ENCODE peak calls at places on chromosomes 4 and X, in five cellular contexts. C is cardiac fibroblast; E is CD8-positive, alpha-beta T cell; F is sigmoid colon; I is AG04450. N is an unnamed sample.

GRCh38 chr4:178611062-178611461 is 1168.8 kb upstream of the AGA start:
- DNase-seq in C (no peak), E (no peak), F (no peak), I (no peak), N (no peak)

GRCh38 chr4:14810121-14810520 is 192.2 kb upstream of the CPEB2 start:
- DNase-seq in C (no peak), E (no peak), F (no peak), I (no peak), N (no peak)

GRCh38 chr4:184096561-184097239 is 121.0 kb downstream of the ENPP6 start:
- DNase-seq in C (no peak), E (no peak), F (no peak), I (no peak), N (no peak)

GRCh38 chrX:101462892-101463291 is 22.4 kb upstream of the ARMCX4 start:
- DNase-seq in C (peak), E (no peak), F (no peak), I (no peak), N (no peak)

GRCh38 chrX:111652719-111653118 is 28.3 kb upstream of the ALG13 start:
- DNase-seq in C (no peak), E (no peak), F (no peak), I (no peak), N (no peak)

GRCh38 chr4:89248879-89249281 is 58.7 kb downstream of the GPRIN3 start:
- DNase-seq in C (no peak), E (no peak), F (no peak), I (no peak), N (no peak)

GRCh38 chr4:40630335-40631021 is 814 bp upstream of the RBM47 start:
- DNase-seq in C (no peak), E (no peak), F (peak), I (no peak), N (peak)

GRCh38 chrX:140477987-140478386 is 26.9 kb downstream of the SOX3 start:
- DNase-seq in C (no peak), E (no peak), F (no peak), I (no peak), N (no peak)

GRCh38 chr4:147975325-147975724 is 243.4 kb downstream of the ARHGAP10 start:
- DNase-seq in C (peak), E (no peak), F (no peak), I (no peak), N (no peak)

GRCh38 chrX:85611926-85612325 is 232.5 kb upstream of the POF1B start:
- DNase-seq in C (peak), E (no peak), F (no peak), I (no peak), N (no peak)

GRCh38 chrX:135543924-135544323 is 23.5 kb downstream of the INTS6L start:
- DNase-seq in C (no peak), E (no peak), F (no peak), I (no peak), N (no peak)

GRCh38 chr4:2930135-2930805 is 32.9 kb downstream of the NOP14 start:
- DNase-seq in C (no peak), E (no peak), F (no peak), I (no peak), N (peak)

GRCh38 chr4:182093947-182094346 is 149.3 kb upstream of the TENM3 start:
- DNase-seq in C (no peak), E (no peak), F (no peak), I (no peak), N (no peak)

GRCh38 chr4:40552536-40552935 is 77.1 kb downstream of the RBM47 start:
- DNase-seq in C (no peak), E (no peak), F (no peak), I (no peak), N (no peak)

GRCh38 chr4:25703731-25704388 is 48.2 kb downstream of the SLC34A2 start:
- DNase-seq in C (peak), E (no peak), F (no peak), I (no peak), N (no peak)

GRCh38 chrX:123859409-123859827 is 435 bp upstream of the XIAP start:
- DNase-seq in C (no peak), E (no peak), F (no peak), I (no peak), N (no peak)

GRCh38 chr4:123867910-123868587 is 471.5 kb downstream of the SPRY1 start:
- DNase-seq in C (peak), E (no peak), F (no peak), I (no peak), N (no peak)

GRCh38 chr4:169283114-169283509 is 12.4 kb upstream of the SH3RF1 start:
- DNase-seq in C (peak), E (no peak), F (no peak), I (peak), N (no peak)

GRCh38 chr4:26140150-26140898 is 180.5 kb upstream of the RBPJ start:
- DNase-seq in C (peak), E (no peak), F (peak), I (no peak), N (no peak)

GRCh38 chrX:1464282-1465131 is 11.8 kb upstream of the ASMTL start:
- DNase-seq in C (no peak), E (no peak), F (peak), I (no peak), N (peak)

GRCh38 chr4:40719008-40719623 is 30.6 kb upstream of the NSUN7 start:
- DNase-seq in C (peak), E (no peak), F (no peak), I (no peak), N (no peak)

GRCh38 chrX:3663576-3664290 is 49.7 kb downstream of the PRKX start:
- DNase-seq in C (no peak), E (no peak), F (no peak), I (no peak), N (peak)

DNA sequence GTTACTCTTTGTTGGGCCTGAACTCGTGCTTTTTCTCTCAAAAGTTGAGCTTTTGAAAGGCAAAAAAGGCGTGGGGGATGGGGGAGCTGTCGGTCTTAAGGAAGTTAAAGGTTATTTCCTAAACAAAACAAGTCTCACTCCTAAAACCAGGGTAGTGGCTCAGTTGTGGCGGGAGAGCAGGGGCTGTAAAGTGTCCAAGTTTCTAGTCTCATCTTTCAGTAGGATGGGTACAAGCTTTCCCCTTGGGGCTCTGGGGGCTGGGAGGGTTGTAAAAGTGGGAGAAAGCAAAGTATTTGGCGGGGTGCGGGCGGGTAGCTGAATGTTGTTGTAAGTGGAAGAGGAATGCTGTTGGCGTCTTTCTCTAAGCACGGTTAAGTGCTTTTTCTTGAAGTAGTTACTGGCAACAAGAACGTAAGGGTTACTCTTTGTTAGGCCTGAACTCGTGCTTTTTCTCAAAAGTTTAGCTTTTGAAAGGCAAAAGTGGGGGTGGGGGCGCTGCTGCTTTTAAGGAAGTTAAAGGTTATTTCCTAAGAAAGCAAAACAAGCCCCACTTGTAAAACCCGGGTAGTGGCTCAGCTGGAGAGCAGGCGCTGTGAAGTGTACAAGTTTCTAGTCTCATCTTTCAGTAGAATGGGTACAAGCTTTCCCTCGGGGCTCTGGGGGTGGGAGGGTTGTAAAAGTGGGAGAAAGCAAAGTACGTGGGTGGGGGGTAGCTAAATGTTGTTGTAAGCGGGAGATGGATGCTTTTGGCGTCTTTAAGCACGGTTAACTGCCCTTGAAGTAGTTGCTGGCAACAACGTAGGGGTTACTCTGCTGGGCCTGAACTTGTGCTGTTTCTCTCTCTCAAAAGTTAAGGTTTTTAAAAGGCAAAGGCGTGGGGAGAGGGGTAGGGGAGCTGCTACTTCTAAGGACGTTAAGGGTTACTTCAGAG is 1.1 kb upstream of the WDR1 start:
- DNase-seq in C (no peak), E (no peak), F (peak), I (no peak), N (no peak)
- H3K4me3 ChIP-seq in C (peak), E (peak), F (peak), I (peak), N (peak)

GRCh38 chrX:40304115-40304514 is 206.4 kb upstream of the BCOR start:
- DNase-seq in C (no peak), E (no peak), F (no peak), I (no peak), N (no peak)
- TF ChIP-seq CTCF in C (no peak), E (no peak), F (no peak), I (no peak), N (no peak)

DNA sequence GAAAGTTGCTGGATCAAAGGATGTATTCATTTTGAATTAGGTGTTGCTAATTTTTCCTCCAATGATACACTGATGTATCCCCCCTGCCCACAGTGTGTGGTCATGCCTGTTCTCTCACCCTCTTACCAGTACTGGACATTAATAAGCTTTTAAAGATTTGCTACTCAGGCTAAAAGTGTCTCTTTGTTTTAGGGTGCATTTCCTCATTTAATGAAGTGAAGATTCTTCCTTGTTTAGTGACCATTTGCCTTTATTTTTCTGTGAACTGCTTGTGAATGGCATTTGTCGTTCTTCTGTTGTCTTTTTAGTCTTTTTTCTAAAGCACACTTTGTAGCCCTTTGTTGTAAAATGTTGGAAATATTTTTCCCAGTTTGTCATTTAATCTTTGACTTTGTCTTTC is 5.0 kb downstream of the MSMO1 start:
- DNase-seq in C (no peak), E (no peak), F (no peak), I (no peak), N (no peak)
- H3K4me3 ChIP-seq in C (no peak), E (no peak), F (no peak), I (no peak), N (peak)

GRCh38 chr4:82642321-82642720 is 80.5 kb upstream of the TMEM150C start:
- DNase-seq in C (no peak), E (no peak), F (no peak), I (no peak), N (no peak)
- TF ChIP-seq CTCF in C (no peak), E (no peak), F (no peak), I (no peak), N (no peak)

GRCh38 chr4:8534129-8534528 is 46.1 kb upstream of the GPR78 start:
- DNase-seq in C (no peak), E (no peak), F (no peak), I (no peak), N (no peak)
- H3K4me3 ChIP-seq in C (no peak), E (no peak), F (no peak), I (peak), N (peak)

GRCh38 chr4:109816894-109817293 is 1.3 kb downstream of the GAR1 start:
- DNase-seq in C (no peak), E (no peak), F (no peak), I (no peak), N (no peak)
- TF ChIP-seq CTCF in C (no peak), E (no peak), F (no peak), I (no peak), N (no peak)

DNA sequence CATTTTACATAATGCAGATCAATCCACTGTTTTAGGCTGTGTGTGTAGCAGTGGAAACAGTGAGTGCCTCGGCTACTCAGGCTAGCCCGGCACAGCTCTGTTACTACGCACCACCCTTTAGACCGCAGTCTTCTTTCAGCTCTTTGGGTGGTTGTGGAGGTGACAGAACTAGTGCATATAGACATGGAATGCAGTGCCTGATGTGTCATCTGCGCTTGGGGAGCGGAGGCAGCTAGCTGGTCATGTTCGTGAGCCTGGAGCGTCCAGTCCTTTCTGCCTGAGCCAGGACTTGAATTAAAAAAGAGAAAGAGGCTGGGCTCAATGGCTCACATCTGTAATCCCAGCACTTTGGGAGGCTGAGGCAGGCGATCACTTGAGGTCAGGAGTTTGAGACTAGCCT is 4.8 kb downstream of the TBC1D14 start:
- DNase-seq in C (no peak), E (no peak), F (peak), I (no peak), N (no peak)
- H3K4me3 ChIP-seq in C (no peak), E (no peak), F (no peak), I (no peak), N (no peak)

GRCh38 chrX:154991039-154991438 is 31.5 kb downstream of the F8 start:
- DNase-seq in C (no peak), E (no peak), F (no peak), I (no peak), N (no peak)

GRCh38 chrX:154988719-154989118 is 33.8 kb downstream of the F8 start:
- DNase-seq in C (no peak), E (no peak), F (no peak), I (no peak), N (no peak)

GRCh38 chrX:154987940-154988339 is 34.6 kb downstream of the F8 start:
- DNase-seq in C (no peak), E (no peak), F (no peak), I (no peak), N (no peak)

GRCh38 chrX:154990496-154990895 is 32.0 kb downstream of the F8 start:
- DNase-seq in C (no peak), E (no peak), F (no peak), I (no peak), N (no peak)

GRCh38 chrX:154986826-154987575 is 35.5 kb downstream of the F8 start:
- DNase-seq in C (peak), E (no peak), F (no peak), I (no peak), N (no peak)
- TF ChIP-seq CTCF in C (no peak), E (no peak), F (no peak), I (no peak), N (no peak)

DNA sequence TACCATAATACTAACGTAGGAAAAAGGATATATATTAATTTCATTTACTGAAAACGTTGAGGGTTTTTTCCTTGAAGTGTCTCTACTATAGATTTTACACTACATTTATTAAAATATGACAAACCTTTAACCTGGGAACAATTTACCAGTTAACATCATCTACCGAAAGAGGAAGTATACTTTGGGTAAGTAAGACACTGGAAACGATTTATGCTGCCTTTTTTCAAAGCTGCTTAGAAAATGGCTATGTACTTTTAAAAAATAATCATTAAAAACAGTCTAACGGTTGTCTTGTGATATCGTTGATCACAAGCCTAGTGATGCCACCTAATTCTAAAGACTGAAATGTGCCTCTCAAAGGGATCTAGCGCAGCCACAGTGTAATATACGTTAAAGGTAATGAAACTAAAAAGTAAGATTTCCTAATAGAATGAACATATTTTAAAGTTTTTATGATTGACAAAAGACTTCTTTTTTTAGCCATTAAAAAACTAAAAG is 50.4 kb downstream of the STX18 start:
- DNase-seq in C (no peak), E (no peak), F (no peak), I (no peak), N (no peak)
- H3K4me3 ChIP-seq in C (no peak), E (no peak), F (no peak), I (no peak), N (no peak)

N was measured in upper lobe of right lung.